ENCODE peak calls at places on chromosomes 6 and 20, in eight cellular contexts. B is HepG2, F is A549, M is HCT116, D is GM12878, H is H1, P is K562, I is SK-N-SH. S is an unnamed sample.

GRCh38 chr6:30463651-30464618 is 25.4 kb upstream of the HLA-E start:
- DNase-seq in B (peak; percentile 23), I (no peak), M (no peak), F (no peak), D (peak; percentile 15), P (no peak), H (no peak), S (no peak)

GRCh38 chr20:54067606-54068174 is 2.7 kb downstream of the BCAS1 start:
- DNase-seq in H (peak; percentile 29), D (peak; percentile 75), M (peak; percentile 97), P (peak; percentile 42), I (no peak), B (peak; percentile 99), F (peak; percentile 98), S (no peak)

GRCh38 chr20:45138451-45139300 is 14.4 kb upstream of the WFDC12 start:
- DNase-seq in M (peak; percentile 21), P (peak; percentile 79), H (peak; percentile 56), D (no peak), I (peak; percentile 39), B (peak; percentile 34), F (peak; percentile 59), S (peak; percentile 4)

GRCh38 chr6:156010-156409 is 136.3 kb upstream of the DUSP22 start:
- DNase-seq in D (no peak), I (no peak), F (no peak), P (no peak), B (no peak), H (no peak), M (no peak), S (no peak)

GRCh38 chr20:52746768-52747167 is 225.4 kb upstream of the TSHZ2 start:
- DNase-seq in F (no peak), D (no peak), P (no peak), M (no peak), B (no peak), I (peak; percentile 59), H (no peak), S (no peak)

GRCh38 chr20:34824861-34825529 is 456 bp downstream of the NCOA6 start:
- DNase-seq in P (no peak), B (peak; percentile 54), I (peak; percentile 91), M (peak; percentile 2), D (no peak), F (peak; percentile 48), H (peak; percentile 10), S (peak; percentile 58)

GRCh38 chr20:44171775-44172571 is 15.0 kb downstream of the JPH2 start:
- DNase-seq in M (no peak), H (no peak), I (no peak), P (no peak), D (no peak), F (no peak), B (no peak), S (no peak)

GRCh38 chr6:36820700-36821580 is 18.3 kb downstream of the CPNE5 start:
- DNase-seq in F (no peak), H (no peak), M (no peak), I (no peak), P (peak; percentile 84), D (no peak), B (no peak), S (peak; percentile 73)

GRCh38 chr6:39381535-39382140 is 59.1 kb upstream of the KCNK16 start:
- DNase-seq in M (no peak), H (no peak), F (no peak), P (no peak), I (no peak), B (no peak), D (no peak), S (no peak)

GRCh38 chr20:5119435-5120188 is at the start of gene PCNA:
- DNase-seq in P (peak; percentile 88), D (peak; percentile 90), M (peak; percentile 92), I (peak; percentile 96), H (peak; percentile 93), F (peak; percentile 99), B (peak; percentile 100), S (peak; percentile 98)

GRCh38 chr20:5126512-5127203 is at the start of gene CDS2:
- DNase-seq in P (peak; percentile 92), H (peak; percentile 98), M (peak; percentile 97), D (peak; percentile 98), B (peak; percentile 99), I (peak; percentile 99), F (peak; percentile 100), S (peak; percentile 100)

GRCh38 chr20:5119143-5119434 is 669 bp downstream of the PCNA start:
- DNase-seq in D (no peak), H (no peak), P (no peak), M (no peak), I (no peak), F (no peak), B (no peak), S (no peak)

GRCh38 chr20:5120189-5120484 is 379 bp upstream of the PCNA start:
- DNase-seq in D (no peak), F (no peak), B (no peak), H (no peak), I (no peak), M (no peak), P (no peak), S (no peak)

DNA sequence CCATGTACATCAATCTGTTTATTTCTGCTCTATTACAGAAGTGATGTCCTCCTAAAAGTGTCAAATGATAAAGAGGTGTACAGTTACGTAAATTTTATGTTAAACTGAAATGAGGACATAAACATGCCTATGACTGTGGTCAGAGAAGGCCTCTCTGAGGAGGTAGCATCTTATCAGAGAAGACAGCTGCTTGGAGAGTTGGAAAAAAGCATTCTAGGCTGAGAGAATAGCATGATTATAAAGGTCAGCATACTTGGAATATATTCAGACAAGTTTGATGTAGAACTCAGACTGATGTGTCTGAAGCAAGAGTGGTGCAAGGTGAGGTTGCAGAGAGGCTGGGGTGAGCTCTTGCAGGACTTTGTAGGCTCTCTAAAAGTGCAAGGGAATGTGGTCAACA is 3.1 kb upstream of the PCNA start:
- DNase-seq in D (no peak), B (no peak), P (no peak), M (no peak), I (no peak), H (no peak), F (no peak), S (no peak)
- H3K4me2 ChIP-seq in D (no peak overlapping the region), B (no peak overlapping the region), P (peak overlapping the region; percentile 16), M (no peak overlapping the region), I (no peak overlapping the region), H (no peak overlapping the region), F (no peak overlapping the region), S (no peak overlapping the region)

GRCh38 chr6:168469198-168469943 is 28.4 kb downstream of the SMOC2 start:
- DNase-seq in P (no peak), D (no peak), H (no peak), I (peak; percentile 37), F (no peak), B (no peak), M (no peak), S (no peak)
- TF ChIP-seq MAX in P (no peak), D (no peak), H (peak; percentile 14), I (no peak), F (no peak), B (no peak), M (no peak), S (no peak)

DNA sequence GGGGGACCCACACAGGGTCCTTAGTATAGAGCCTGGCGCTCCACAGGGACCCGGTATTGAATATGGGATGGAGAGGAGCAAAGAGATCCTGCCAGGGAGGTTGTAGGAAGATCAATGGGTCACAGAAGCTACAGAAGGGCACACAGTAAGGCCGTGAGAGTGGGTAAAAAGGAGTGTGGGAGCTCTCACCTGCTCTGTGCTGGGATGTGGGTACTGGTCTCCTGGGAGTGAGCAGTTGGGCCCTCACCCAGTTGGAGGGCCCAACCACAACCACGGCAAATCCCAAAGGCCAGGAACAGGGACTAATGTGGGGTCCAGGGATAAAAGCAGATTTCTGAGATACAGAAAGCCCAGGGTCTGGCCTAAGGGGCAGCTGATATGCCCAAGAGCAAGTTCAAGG is 73.4 kb upstream of the RNF24 start:
- DNase-seq in D (no peak), P (no peak), F (no peak), B (no peak), H (no peak), I (no peak), M (no peak), S (no peak)
- H3K4me2 ChIP-seq in D (no peak overlapping the region), P (no peak overlapping the region), F (no peak overlapping the region), B (no peak overlapping the region), H (no peak overlapping the region), I (no peak overlapping the region), M (no peak overlapping the region), S (no peak overlapping the region)

DNA sequence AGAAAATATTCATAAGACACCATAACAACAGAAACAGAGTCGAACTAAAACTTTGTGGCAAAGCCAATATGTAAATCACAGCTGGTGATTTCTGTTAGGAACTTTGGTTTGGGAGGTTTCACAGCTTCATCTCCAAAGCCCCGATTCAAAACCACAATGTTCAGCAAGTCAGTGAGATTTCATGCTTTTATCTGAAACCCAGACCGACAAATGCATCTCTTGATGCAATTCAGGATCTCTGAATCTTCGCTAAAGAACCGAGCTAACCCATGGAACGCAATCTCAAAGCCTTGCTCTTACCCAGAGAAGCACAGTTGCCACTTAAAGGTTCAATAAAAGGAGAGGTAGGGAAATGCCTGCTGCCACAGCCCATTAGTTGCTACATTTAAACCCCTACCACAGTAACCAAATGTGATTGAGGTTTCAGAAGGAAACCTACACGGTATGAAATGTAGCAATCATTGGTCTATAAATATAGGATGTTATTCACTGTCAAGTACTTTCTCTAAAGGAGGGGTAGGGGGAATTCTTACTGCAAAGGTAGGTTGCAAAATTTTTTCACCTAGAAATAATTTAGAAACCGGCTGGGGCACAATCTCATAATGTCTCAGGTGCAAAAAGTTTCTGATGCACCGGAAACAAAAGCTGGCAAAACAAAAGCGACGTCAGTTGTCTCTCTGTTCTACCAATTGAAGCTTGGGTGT is 381.0 kb upstream of the ARID1B start:
- DNase-seq in M (no peak), P (no peak), B (no peak), I (no peak), D (peak; percentile 63), F (no peak), H (no peak), S (no peak)
- TF ChIP-seq MAX in M (no peak), P (no peak), B (no peak), I (no peak), D (no peak), F (no peak), H (no peak), S (no peak)

GRCh38 chr6:132251711-132252110 is 149.6 kb downstream of the MOXD1 start:
- DNase-seq in D (no peak), F (no peak), B (no peak), P (no peak), H (no peak), M (no peak), I (no peak), S (no peak)
- H3K4me2 ChIP-seq in D (no peak overlapping the region), F (no peak overlapping the region), B (no peak overlapping the region), P (no peak overlapping the region), H (no peak overlapping the region), M (no peak overlapping the region), I (no peak overlapping the region), S (no peak overlapping the region)

GRCh38 chr6:137150072-137150471 is 23.4 kb downstream of the IL22RA2 start:
- DNase-seq in I (no peak), F (no peak), H (no peak), M (no peak), B (no peak), P (no peak), D (no peak), S (no peak)
- TF ChIP-seq MAX in I (no peak), F (no peak), H (no peak), M (no peak), B (no peak), P (no peak), D (no peak), S (no peak)